ENCODE peak calls at places on chromosomes 5 and 9, in four cellular contexts. G is EL, B is Right ventricle myocardium superior, E is kidney glomerular epithelial cell. P is an unnamed sample.

GRCh38 chr9:110095776-110096175 is 112.2 kb downstream of the C9orf152 start:
- DNase-seq in G (peak; percentile 58), E (no peak), B (no peak), P (no peak)

GRCh38 chr5:6401410-6401809 is 23.1 kb upstream of the MED10 start:
- DNase-seq in G (no peak), E (no peak), B (no peak), P (no peak)

GRCh38 chr9:93644397-93645088 is 68.2 kb downstream of the PHF2 start:
- DNase-seq in G (no peak), B (peak; percentile 15), E (no peak), P (no peak)

GRCh38 chr9:101027733-101028345 is 688 bp upstream of the PLPPR1 start:
- DNase-seq in G (no peak), E (no peak), B (no peak), P (no peak)

GRCh38 chr5:17024686-17025180 is 88.6 kb upstream of the MYO10 start:
- DNase-seq in B (no peak), E (peak; percentile 18), G (peak; percentile 84), P (no peak)

GRCh38 chr9:76115396-76115795 is 224.9 kb downstream of the PCSK5 start:
- DNase-seq in B (no peak), G (no peak), E (no peak), P (no peak)

GRCh38 chr9:112447283-112447761 is 39.3 kb upstream of the KIAA1958 start:
- DNase-seq in E (peak; percentile 4), G (peak; percentile 8), B (no peak), P (no peak)

GRCh38 chr9:74132986-74133385 is 364.1 kb upstream of the RORB start:
- DNase-seq in B (peak; percentile 19), E (no peak), G (no peak), P (no peak)

GRCh38 chr9:136928591-136928990 is 15.9 kb downstream of the FBXW5 start:
- DNase-seq in G (no peak), B (no peak), E (no peak), P (no peak)

GRCh38 chr5:79868271-79868670 is 122.8 kb downstream of the MTX3 start:
- DNase-seq in E (no peak), G (no peak), B (no peak), P (no peak)

GRCh38 chr5:126031989-126032716 is 391.1 kb upstream of the GRAMD2B start:
- DNase-seq in E (peak; percentile 25), G (peak; percentile 52), B (peak; percentile 73), P (peak; percentile 28)

GRCh38 chr9:116147821-116148220 is 5.8 kb upstream of the PAPPA start:
- DNase-seq in E (no peak), G (no peak), B (no peak), P (no peak)

P was measured in kidney epithelial cell.